ENCODE peak calls at places on chromosome 21, in six cellular contexts. One of them, this sample, is unnamed.

GRCh38 chr21:39218082-39218409 is 34.8 kb upstream of the PSMG1 start:
- DNase-seq in uterus: no peak
- DNase-seq in IMR-90: no peak
- DNase-seq in GM20000: no peak
- DNase-seq in RWPE1: no peak
- DNase-seq in fibroblast of lung: no peak
- DNase-seq in this sample: no peak

GRCh38 chr21:20720623-20721022 is 277.6 kb upstream of the NCAM2 start:
- DNase-seq in RWPE1: peak; percentile 40
- DNase-seq in GM20000: no peak
- DNase-seq in IMR-90: no peak
- DNase-seq in fibroblast of lung: peak; percentile 33
- DNase-seq in uterus: no peak
- DNase-seq in this sample: no peak

GRCh38 chr21:35619184-35619583 is 441.1 kb downstream of the SETD4 start:
- DNase-seq in uterus: no peak
- DNase-seq in RWPE1: peak; percentile 19
- DNase-seq in fibroblast of lung: peak; percentile 90
- DNase-seq in IMR-90: peak; percentile 93
- DNase-seq in GM20000: no peak
- DNase-seq in this sample: no peak

GRCh38 chr21:38760017-38760761 is 45.5 kb upstream of the ETS2 start:
- DNase-seq in RWPE1: no peak
- DNase-seq in IMR-90: peak; percentile 52
- DNase-seq in GM20000: no peak
- DNase-seq in uterus: no peak
- DNase-seq in fibroblast of lung: peak; percentile 77
- DNase-seq in this sample: no peak

GRCh38 chr21:26766826-26767325 is 78.3 kb downstream of the ADAMTS1 start:
- DNase-seq in IMR-90: peak; percentile 9
- DNase-seq in RWPE1: no peak
- DNase-seq in GM20000: no peak
- DNase-seq in fibroblast of lung: no peak
- DNase-seq in uterus: no peak
- DNase-seq in this sample: no peak

GRCh38 chr21:34651032-34651431 is 17.8 kb upstream of the CLIC6 start:
- DNase-seq in GM20000: no peak
- DNase-seq in RWPE1: no peak
- DNase-seq in uterus: no peak
- DNase-seq in IMR-90: no peak
- DNase-seq in fibroblast of lung: no peak
- DNase-seq in this sample: no peak

GRCh38 chr21:39441502-39442475 is 3.8 kb downstream of the LCA5L start:
- DNase-seq in RWPE1: peak; percentile 48
- DNase-seq in GM20000: peak; percentile 61
- DNase-seq in fibroblast of lung: peak; percentile 47
- DNase-seq in IMR-90: peak; percentile 68
- DNase-seq in uterus: no peak
- DNase-seq in this sample: no peak

GRCh38 chr21:38097789-38098188 is 159.0 kb upstream of the KCNJ15 start:
- DNase-seq in uterus: no peak
- DNase-seq in IMR-90: no peak
- DNase-seq in fibroblast of lung: no peak
- DNase-seq in GM20000: no peak
- DNase-seq in RWPE1: no peak
- DNase-seq in this sample: no peak

GRCh38 chr21:45132841-45133573 is 58.6 kb downstream of the ADARB1 start:
- DNase-seq in uterus: peak; percentile 49
- DNase-seq in RWPE1: no peak
- DNase-seq in fibroblast of lung: peak; percentile 44
- DNase-seq in IMR-90: no peak
- DNase-seq in GM20000: no peak
- DNase-seq in this sample: no peak

GRCh38 chr21:34885636-34886553 is 163.2 kb downstream of the RUNX1 start:
- DNase-seq in IMR-90: no peak
- DNase-seq in GM20000: peak; percentile 30
- DNase-seq in uterus: no peak
- DNase-seq in RWPE1: no peak
- DNase-seq in fibroblast of lung: no peak
- DNase-seq in this sample: no peak

GRCh38 chr21:38115870-38116269 is 140.9 kb upstream of the KCNJ15 start:
- DNase-seq in fibroblast of lung: no peak
- DNase-seq in uterus: no peak
- DNase-seq in IMR-90: no peak
- DNase-seq in RWPE1: no peak
- DNase-seq in GM20000: no peak
- DNase-seq in this sample: no peak

GRCh38 chr21:32915099-32915498 is 110.6 kb upstream of the OLIG2 start:
- DNase-seq in fibroblast of lung: no peak
- DNase-seq in uterus: no peak
- DNase-seq in RWPE1: no peak
- DNase-seq in GM20000: no peak
- DNase-seq in IMR-90: no peak
- DNase-seq in this sample: no peak

GRCh38 chr21:43331962-43332458 is 94.9 kb downstream of the SIK1 start:
- DNase-seq in IMR-90: peak; percentile 99
- DNase-seq in RWPE1: no peak
- DNase-seq in uterus: no peak
- DNase-seq in fibroblast of lung: peak; percentile 91
- DNase-seq in GM20000: no peak
- DNase-seq in this sample: no peak

GRCh38 chr21:16535100-16535418 is 805.3 kb downstream of the USP25 start:
- DNase-seq in fibroblast of lung: peak; percentile 95
- DNase-seq in RWPE1: no peak
- DNase-seq in uterus: peak; percentile 87
- DNase-seq in IMR-90: peak; percentile 55
- DNase-seq in GM20000: no peak
- DNase-seq in this sample: peak; percentile 45

GRCh38 chr21:43277481-43278351 is 108.9 kb downstream of the CRYAA start:
- DNase-seq in GM20000: no peak
- DNase-seq in uterus: no peak
- DNase-seq in fibroblast of lung: no peak
- DNase-seq in RWPE1: no peak
- DNase-seq in IMR-90: no peak
- DNase-seq in this sample: no peak

GRCh38 chr21:16587141-16587570 is 857.4 kb downstream of the USP25 start:
- DNase-seq in IMR-90: peak; percentile 65
- DNase-seq in uterus: peak; percentile 60
- DNase-seq in GM20000: no peak
- DNase-seq in fibroblast of lung: peak; percentile 82
- DNase-seq in RWPE1: peak; percentile 26
- DNase-seq in this sample: no peak

GRCh38 chr21:43585924-43586411 is 73.3 kb downstream of the HSF2BP start:
- DNase-seq in IMR-90: peak; percentile 98
- DNase-seq in GM20000: no peak
- DNase-seq in uterus: peak; percentile 49
- DNase-seq in RWPE1: peak; percentile 93
- DNase-seq in fibroblast of lung: peak; percentile 100
- DNase-seq in this sample: peak; percentile 95

GRCh38 chr21:14215971-14216621 is at the start of gene RBM11:
- DNase-seq in fibroblast of lung: peak; percentile 6
- DNase-seq in uterus: peak; percentile 75
- DNase-seq in RWPE1: peak; percentile 54
- DNase-seq in IMR-90: peak; percentile 7
- DNase-seq in GM20000: peak; percentile 78
- DNase-seq in this sample: no peak

GRCh38 chr21:32772281-32773047 is 909 bp upstream of the PAXBP1 start:
- DNase-seq in IMR-90: peak; percentile 20
- DNase-seq in RWPE1: peak; percentile 27
- DNase-seq in uterus: peak; percentile 27
- DNase-seq in GM20000: peak; percentile 62
- DNase-seq in fibroblast of lung: peak; percentile 53
- DNase-seq in this sample: no peak

GRCh38 chr21:27382404-27382803 is 415.5 kb upstream of the ADAMTS5 start:
- DNase-seq in RWPE1: no peak
- DNase-seq in fibroblast of lung: no peak
- DNase-seq in GM20000: no peak
- DNase-seq in IMR-90: peak; percentile 20
- DNase-seq in uterus: no peak
- DNase-seq in this sample: no peak

GRCh38 chr21:44494956-44495355 is 39.6 kb downstream of the LRRC3 start:
- DNase-seq in RWPE1: no peak
- DNase-seq in fibroblast of lung: no peak
- DNase-seq in GM20000: no peak
- DNase-seq in uterus: no peak
- DNase-seq in IMR-90: no peak
- DNase-seq in this sample: no peak

GRCh38 chr21:25215698-25216384 is 391.4 kb downstream of the MRPL39 start:
- DNase-seq in IMR-90: no peak
- DNase-seq in GM20000: peak; percentile 3
- DNase-seq in fibroblast of lung: no peak
- DNase-seq in RWPE1: no peak
- DNase-seq in uterus: no peak
- DNase-seq in this sample: no peak

GRCh38 chr21:38956791-38957571 is 151.3 kb downstream of the ETS2 start:
- DNase-seq in uterus: peak; percentile 35
- DNase-seq in GM20000: no peak
- DNase-seq in fibroblast of lung: peak; percentile 41
- DNase-seq in IMR-90: peak; percentile 40
- DNase-seq in RWPE1: no peak
- DNase-seq in this sample: no peak

GRCh38 chr21:25408666-25409065 is 198.6 kb downstream of the MRPL39 start:
- DNase-seq in fibroblast of lung: no peak
- DNase-seq in IMR-90: no peak
- DNase-seq in RWPE1: no peak
- DNase-seq in uterus: no peak
- DNase-seq in GM20000: no peak
- DNase-seq in this sample: no peak

GRCh38 chr21:26844258-26845065 is 747 bp downstream of the ADAMTS1 start:
- DNase-seq in GM20000: no peak
- DNase-seq in uterus: peak; percentile 65
- DNase-seq in IMR-90: peak; percentile 22
- DNase-seq in fibroblast of lung: peak; percentile 56
- DNase-seq in RWPE1: peak; percentile 24
- DNase-seq in this sample: no peak

GRCh38 chr21:32278068-32278467 is 781 bp downstream of the MIS18A start:
- DNase-seq in fibroblast of lung: no peak
- DNase-seq in GM20000: no peak
- DNase-seq in uterus: no peak
- DNase-seq in RWPE1: peak; percentile 4
- DNase-seq in IMR-90: no peak
- DNase-seq in this sample: no peak

GRCh38 chr21:26212220-26212619 is 41.6 kb upstream of the APP start:
- DNase-seq in uterus: no peak
- DNase-seq in GM20000: no peak
- DNase-seq in fibroblast of lung: no peak
- DNase-seq in IMR-90: no peak
- DNase-seq in RWPE1: no peak
- DNase-seq in this sample: no peak

GRCh38 chr21:45010096-45010495 is 64.3 kb upstream of the ADARB1 start:
- DNase-seq in fibroblast of lung: no peak
- DNase-seq in RWPE1: peak; percentile 42
- DNase-seq in GM20000: no peak
- DNase-seq in IMR-90: no peak
- DNase-seq in uterus: no peak
- DNase-seq in this sample: no peak

GRCh38 chr21:29232601-29233541 is 65.9 kb upstream of the BACH1 start:
- DNase-seq in fibroblast of lung: peak; percentile 77
- DNase-seq in uterus: no peak
- DNase-seq in RWPE1: peak; percentile 36
- DNase-seq in IMR-90: peak; percentile 55
- DNase-seq in GM20000: no peak
- DNase-seq in this sample: no peak
- TF ChIP-seq CTCF in fibroblast of lung: no peak
- TF ChIP-seq CTCF in uterus: no peak
- TF ChIP-seq CTCF in RWPE1: no peak
- TF ChIP-seq CTCF in IMR-90: no peak
- TF ChIP-seq CTCF in GM20000: no peak
- TF ChIP-seq CTCF in this sample: no peak

GRCh38 chr21:42257091-42257760 is 38.3 kb downstream of the ABCG1 start:
- DNase-seq in IMR-90: no peak
- DNase-seq in RWPE1: no peak
- DNase-seq in uterus: no peak
- DNase-seq in fibroblast of lung: no peak
- DNase-seq in GM20000: no peak
- DNase-seq in this sample: no peak

GRCh38 chr21:42256316-42256715 is 37.4 kb downstream of the ABCG1 start:
- DNase-seq in RWPE1: no peak
- DNase-seq in IMR-90: no peak
- DNase-seq in GM20000: no peak
- DNase-seq in fibroblast of lung: no peak
- DNase-seq in uterus: no peak
- DNase-seq in this sample: no peak

GRCh38 chr21:42260121-42260520 is 41.2 kb downstream of the ABCG1 start:
- DNase-seq in uterus: no peak
- DNase-seq in RWPE1: no peak
- DNase-seq in IMR-90: no peak
- DNase-seq in fibroblast of lung: no peak
- DNase-seq in GM20000: no peak
- DNase-seq in this sample: no peak

GRCh38 chr21:42258885-42259407 is 40.0 kb downstream of the ABCG1 start:
- DNase-seq in IMR-90: no peak
- DNase-seq in GM20000: no peak
- DNase-seq in RWPE1: no peak
- DNase-seq in fibroblast of lung: no peak
- DNase-seq in uterus: no peak
- DNase-seq in this sample: no peak

GRCh38 chr21:42258150-42258884 is 39.4 kb downstream of the ABCG1 start:
- DNase-seq in GM20000: peak; percentile 88
- DNase-seq in RWPE1: peak; percentile 24
- DNase-seq in IMR-90: peak; percentile 32
- DNase-seq in fibroblast of lung: peak; percentile 14
- DNase-seq in uterus: peak; percentile 43
- DNase-seq in this sample: peak; percentile 7
- TF ChIP-seq CTCF in GM20000: peak; percentile 91
- TF ChIP-seq CTCF in RWPE1: peak; percentile 35
- TF ChIP-seq CTCF in IMR-90: peak; percentile 59
- TF ChIP-seq CTCF in fibroblast of lung: peak; percentile 73
- TF ChIP-seq CTCF in uterus: peak; percentile 56
- TF ChIP-seq CTCF in this sample: peak; percentile 78

DNA sequence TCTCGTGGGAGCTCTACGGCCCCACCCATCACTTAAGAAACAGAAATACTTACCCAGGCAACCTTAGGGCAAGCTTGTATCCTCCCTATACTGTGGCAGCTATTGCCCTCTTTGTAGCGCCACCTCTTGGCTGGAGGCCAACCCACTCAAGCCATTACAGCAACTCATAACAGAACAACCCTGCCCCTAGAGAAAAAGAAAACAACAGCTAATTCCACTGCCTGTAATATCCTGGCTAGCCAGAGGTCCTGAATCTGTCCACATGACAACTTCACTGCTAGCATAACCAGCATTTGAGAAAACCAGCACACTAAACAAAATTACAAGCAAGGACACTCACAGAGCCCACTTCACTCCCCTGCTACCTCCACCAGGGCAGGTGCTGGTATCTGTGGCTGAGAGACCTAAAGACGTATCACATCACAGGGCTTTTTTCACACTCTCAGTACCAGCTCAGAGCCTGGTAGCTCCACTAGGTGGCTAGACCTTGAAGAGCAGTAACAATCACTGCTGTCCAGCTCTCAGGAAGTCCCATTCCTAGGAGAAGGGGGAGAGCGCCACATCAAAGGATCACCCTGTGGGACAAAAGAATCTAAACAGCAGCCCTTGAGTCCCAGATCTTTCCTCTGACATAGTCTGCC is 14.5 kb upstream of the MX1 start:
- DNase-seq in RWPE1: no peak
- DNase-seq in fibroblast of lung: no peak
- DNase-seq in GM20000: no peak
- DNase-seq in uterus: no peak
- DNase-seq in IMR-90: no peak
- DNase-seq in this sample: no peak
- TF ChIP-seq CTCF in RWPE1: no peak
- TF ChIP-seq CTCF in fibroblast of lung: no peak
- TF ChIP-seq CTCF in GM20000: peak; percentile 13
- TF ChIP-seq CTCF in uterus: no peak
- TF ChIP-seq CTCF in IMR-90: no peak
- TF ChIP-seq CTCF in this sample: peak; percentile 2

GRCh38 chr21:36917487-36918158 is 48.8 kb downstream of the HLCS start:
- DNase-seq in IMR-90: peak; percentile 75
- DNase-seq in uterus: no peak
- DNase-seq in GM20000: no peak
- DNase-seq in fibroblast of lung: peak; percentile 60
- DNase-seq in RWPE1: peak; percentile 56
- DNase-seq in this sample: no peak
- TF ChIP-seq CTCF in IMR-90: peak; percentile 82
- TF ChIP-seq CTCF in uterus: peak; percentile 24
- TF ChIP-seq CTCF in GM20000: no peak
- TF ChIP-seq CTCF in fibroblast of lung: peak; percentile 87
- TF ChIP-seq CTCF in RWPE1: peak; percentile 84
- TF ChIP-seq CTCF in this sample: peak; percentile 62

This sample was measured in AG09319.